ENCODE peak calls at places on chromosomes 4 and X, in nine cellular contexts. One of them, this sample, is unnamed.

GRCh38 chrX:26352891-26353430 is 137.0 kb downstream of the MAGEB5 start:
- DNase-seq in suprapubic skin: no peak
- DNase-seq in HCT116: no peak
- DNase-seq in GM23248: no peak
- DNase-seq in GM12878: no peak
- DNase-seq in breast epithelium: no peak
- DNase-seq in CD8-positive, alpha-beta T cell: no peak
- DNase-seq in heart left ventricle: no peak
- DNase-seq in IMR-90: no peak
- DNase-seq in this sample: no peak

GRCh38 chr4:100872811-100873210 is 355.0 kb upstream of the EMCN start:
- DNase-seq in suprapubic skin: no peak
- DNase-seq in HCT116: no peak
- DNase-seq in GM23248: no peak
- DNase-seq in GM12878: no peak
- DNase-seq in breast epithelium: no peak
- DNase-seq in CD8-positive, alpha-beta T cell: no peak
- DNase-seq in heart left ventricle: no peak
- DNase-seq in IMR-90: no peak
- DNase-seq in this sample: no peak

GRCh38 chrX:85914431-85914830 is 132.9 kb downstream of the CHM start:
- DNase-seq in suprapubic skin: no peak
- DNase-seq in HCT116: no peak
- DNase-seq in GM23248: no peak
- DNase-seq in GM12878: no peak
- DNase-seq in breast epithelium: no peak
- DNase-seq in CD8-positive, alpha-beta T cell: no peak
- DNase-seq in heart left ventricle: no peak
- DNase-seq in IMR-90: no peak
- DNase-seq in this sample: no peak

GRCh38 chrX:71652405-71652804 is 14.9 kb upstream of the LOC101059915 start:
- DNase-seq in suprapubic skin: no peak
- DNase-seq in HCT116: peak; percentile 23
- DNase-seq in GM23248: peak; percentile 67
- DNase-seq in GM12878: no peak
- DNase-seq in breast epithelium: no peak
- DNase-seq in CD8-positive, alpha-beta T cell: no peak
- DNase-seq in heart left ventricle: no peak
- DNase-seq in IMR-90: peak; percentile 59
- DNase-seq in this sample: no peak

GRCh38 chr4:40763228-40763716 is 13.5 kb downstream of the NSUN7 start:
- DNase-seq in suprapubic skin: no peak
- DNase-seq in HCT116: peak; percentile 15
- DNase-seq in GM23248: peak; percentile 50
- DNase-seq in GM12878: peak; percentile 88
- DNase-seq in breast epithelium: no peak
- DNase-seq in CD8-positive, alpha-beta T cell: no peak
- DNase-seq in heart left ventricle: no peak
- DNase-seq in IMR-90: peak; percentile 51
- DNase-seq in this sample: no peak

GRCh38 chr4:148787831-148788477 is 345.7 kb upstream of the NR3C2 start:
- DNase-seq in suprapubic skin: no peak
- DNase-seq in HCT116: no peak
- DNase-seq in GM23248: no peak
- DNase-seq in GM12878: no peak
- DNase-seq in breast epithelium: no peak
- DNase-seq in CD8-positive, alpha-beta T cell: no peak
- DNase-seq in heart left ventricle: no peak
- DNase-seq in IMR-90: peak; percentile 81
- DNase-seq in this sample: no peak

GRCh38 chrX:18377802-18378201 is 23.3 kb upstream of the SCML2 start:
- DNase-seq in suprapubic skin: no peak
- DNase-seq in HCT116: peak; percentile 29
- DNase-seq in GM23248: peak; percentile 33
- DNase-seq in GM12878: no peak
- DNase-seq in breast epithelium: no peak
- DNase-seq in CD8-positive, alpha-beta T cell: no peak
- DNase-seq in heart left ventricle: no peak
- DNase-seq in IMR-90: peak; percentile 8
- DNase-seq in this sample: no peak

GRCh38 chr4:163493643-163494359 is 689 bp upstream of the TMA16 start:
- DNase-seq in suprapubic skin: no peak
- DNase-seq in HCT116: no peak
- DNase-seq in GM23248: peak; percentile 4
- DNase-seq in GM12878: no peak
- DNase-seq in breast epithelium: no peak
- DNase-seq in CD8-positive, alpha-beta T cell: no peak
- DNase-seq in heart left ventricle: peak; percentile 56
- DNase-seq in IMR-90: no peak
- DNase-seq in this sample: no peak

GRCh38 chr4:19776021-19776459 is 475.7 kb upstream of the SLIT2 start:
- DNase-seq in suprapubic skin: no peak
- DNase-seq in HCT116: peak; percentile 84
- DNase-seq in GM23248: peak; percentile 89
- DNase-seq in GM12878: no peak
- DNase-seq in breast epithelium: no peak
- DNase-seq in CD8-positive, alpha-beta T cell: no peak
- DNase-seq in heart left ventricle: no peak
- DNase-seq in IMR-90: peak; percentile 81
- DNase-seq in this sample: no peak

GRCh38 chr4:19772581-19772980 is 479.1 kb upstream of the SLIT2 start:
- DNase-seq in suprapubic skin: no peak
- DNase-seq in HCT116: no peak
- DNase-seq in GM23248: no peak
- DNase-seq in GM12878: no peak
- DNase-seq in breast epithelium: no peak
- DNase-seq in CD8-positive, alpha-beta T cell: no peak
- DNase-seq in heart left ventricle: no peak
- DNase-seq in IMR-90: no peak
- DNase-seq in this sample: no peak

GRCh38 chr4:19774690-19775256 is 476.9 kb upstream of the SLIT2 start:
- DNase-seq in suprapubic skin: no peak
- DNase-seq in HCT116: no peak
- DNase-seq in GM23248: no peak
- DNase-seq in GM12878: no peak
- DNase-seq in breast epithelium: no peak
- DNase-seq in CD8-positive, alpha-beta T cell: no peak
- DNase-seq in heart left ventricle: no peak
- DNase-seq in IMR-90: peak; percentile 44
- DNase-seq in this sample: no peak

GRCh38 chr4:19780871-19781270 is 470.8 kb upstream of the SLIT2 start:
- DNase-seq in suprapubic skin: no peak
- DNase-seq in HCT116: no peak
- DNase-seq in GM23248: no peak
- DNase-seq in GM12878: no peak
- DNase-seq in breast epithelium: no peak
- DNase-seq in CD8-positive, alpha-beta T cell: no peak
- DNase-seq in heart left ventricle: no peak
- DNase-seq in IMR-90: no peak
- DNase-seq in this sample: no peak

GRCh38 chr4:19776929-19777328 is 474.8 kb upstream of the SLIT2 start:
- DNase-seq in suprapubic skin: no peak
- DNase-seq in HCT116: no peak
- DNase-seq in GM23248: peak; percentile 39
- DNase-seq in GM12878: no peak
- DNase-seq in breast epithelium: no peak
- DNase-seq in CD8-positive, alpha-beta T cell: no peak
- DNase-seq in heart left ventricle: no peak
- DNase-seq in IMR-90: peak; percentile 17
- DNase-seq in this sample: no peak
- H3K9me3 ChIP-seq in suprapubic skin: no peaks in the 10 kb centered on the region
- H3K9me3 ChIP-seq in HCT116: no peaks in the 10 kb centered on the region
- H3K9me3 ChIP-seq in GM23248: no peaks in the 10 kb centered on the region
- H3K9me3 ChIP-seq in GM12878: no peaks in the 10 kb centered on the region
- H3K9me3 ChIP-seq in breast epithelium: no peaks in the 10 kb centered on the region
- H3K9me3 ChIP-seq in CD8-positive, alpha-beta T cell: no peaks in the 10 kb centered on the region
- H3K9me3 ChIP-seq in heart left ventricle: no peaks in the 10 kb centered on the region
- H3K9me3 ChIP-seq in IMR-90: no peaks in the 10 kb centered on the region
- H3K9me3 ChIP-seq in this sample: no peaks in the 10 kb centered on the region

DNA sequence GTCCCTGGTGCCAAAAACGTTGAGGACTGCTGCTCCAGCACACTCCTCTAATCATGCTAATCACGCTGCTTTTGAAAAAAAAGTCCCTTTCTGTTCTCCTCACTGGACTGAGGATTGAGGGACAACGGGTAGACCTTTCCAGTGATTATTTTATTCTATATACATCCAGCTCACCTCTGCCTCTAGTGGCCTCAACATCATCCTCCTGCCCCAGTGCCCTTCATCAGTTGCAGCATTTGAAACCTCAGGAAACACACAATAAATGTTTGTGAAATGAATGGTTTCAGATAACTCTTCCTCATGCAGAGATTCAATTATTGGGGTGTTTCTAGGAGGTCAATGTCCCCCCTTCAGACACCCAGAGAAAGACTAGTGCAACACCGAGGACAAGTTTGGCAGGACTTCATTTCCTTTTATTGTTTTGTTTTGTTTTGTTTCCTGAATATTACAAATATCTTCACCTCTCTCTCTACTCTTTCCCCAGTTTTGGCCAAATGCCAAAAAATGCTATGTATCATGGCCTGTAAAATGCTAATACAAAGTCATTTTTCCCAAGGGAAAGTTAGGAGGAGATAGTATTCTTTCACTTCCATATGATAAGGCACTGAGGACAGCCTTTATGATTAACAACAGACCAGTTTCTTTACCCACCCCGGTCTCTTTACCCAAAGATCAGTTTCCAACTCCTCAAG is 460.1 kb upstream of the SLIT2 start:
- DNase-seq in suprapubic skin: no peak
- DNase-seq in HCT116: no peak
- DNase-seq in GM23248: peak; percentile 21
- DNase-seq in GM12878: no peak
- DNase-seq in breast epithelium: no peak
- DNase-seq in CD8-positive, alpha-beta T cell: no peak
- DNase-seq in heart left ventricle: no peak
- DNase-seq in IMR-90: peak; percentile 20
- DNase-seq in this sample: no peak
- H3K9me3 ChIP-seq in suprapubic skin: no peaks in the 10 kb centered on the region
- H3K9me3 ChIP-seq in HCT116: no peaks in the 10 kb centered on the region
- H3K9me3 ChIP-seq in GM23248: no peaks in the 10 kb centered on the region
- H3K9me3 ChIP-seq in GM12878: no peaks in the 10 kb centered on the region
- H3K9me3 ChIP-seq in breast epithelium: no peaks in the 10 kb centered on the region
- H3K9me3 ChIP-seq in CD8-positive, alpha-beta T cell: no peaks in the 10 kb centered on the region
- H3K9me3 ChIP-seq in heart left ventricle: no peaks in the 10 kb centered on the region
- H3K9me3 ChIP-seq in IMR-90: no peaks in the 10 kb centered on the region
- H3K9me3 ChIP-seq in this sample: no peaks in the 10 kb centered on the region

DNA sequence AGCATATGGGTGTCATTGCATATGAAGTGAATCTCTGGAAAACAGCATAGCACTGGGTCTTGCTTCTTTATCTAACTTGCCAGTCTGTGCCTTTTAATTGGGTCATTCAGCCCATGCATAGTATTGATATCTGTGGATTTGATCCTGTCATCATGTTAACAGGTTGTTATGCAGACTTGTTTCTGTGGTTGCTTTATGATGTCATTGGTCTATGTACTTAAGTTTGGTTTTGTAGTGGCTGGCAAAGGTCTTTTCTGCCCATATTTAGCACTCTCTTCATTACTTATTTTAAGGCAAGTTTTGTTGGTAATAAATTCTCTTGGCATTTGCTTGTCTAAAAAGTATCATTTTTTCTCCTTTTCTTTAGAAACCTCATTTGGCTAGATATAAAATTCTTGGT is 221.1 kb upstream of the ITM2A start:
- DNase-seq in suprapubic skin: no peak
- DNase-seq in HCT116: no peak
- DNase-seq in GM23248: no peak
- DNase-seq in GM12878: no peak
- DNase-seq in breast epithelium: no peak
- DNase-seq in CD8-positive, alpha-beta T cell: no peak
- DNase-seq in heart left ventricle: no peak
- DNase-seq in IMR-90: no peak
- DNase-seq in this sample: no peak
- H3K9me3 ChIP-seq in suprapubic skin: no peaks in the 10 kb centered on the region
- H3K9me3 ChIP-seq in HCT116: no peaks in the 10 kb centered on the region
- H3K9me3 ChIP-seq in GM23248: no peaks in the 10 kb centered on the region
- H3K9me3 ChIP-seq in GM12878: no peaks in the 10 kb centered on the region
- H3K9me3 ChIP-seq in breast epithelium: no peaks in the 10 kb centered on the region
- H3K9me3 ChIP-seq in CD8-positive, alpha-beta T cell: no peaks in the 10 kb centered on the region
- H3K9me3 ChIP-seq in heart left ventricle: no peaks in the 10 kb centered on the region
- H3K9me3 ChIP-seq in IMR-90: peaks cover 2% of the 10 kb centered on the region
- H3K9me3 ChIP-seq in this sample: no peaks in the 10 kb centered on the region

DNA sequence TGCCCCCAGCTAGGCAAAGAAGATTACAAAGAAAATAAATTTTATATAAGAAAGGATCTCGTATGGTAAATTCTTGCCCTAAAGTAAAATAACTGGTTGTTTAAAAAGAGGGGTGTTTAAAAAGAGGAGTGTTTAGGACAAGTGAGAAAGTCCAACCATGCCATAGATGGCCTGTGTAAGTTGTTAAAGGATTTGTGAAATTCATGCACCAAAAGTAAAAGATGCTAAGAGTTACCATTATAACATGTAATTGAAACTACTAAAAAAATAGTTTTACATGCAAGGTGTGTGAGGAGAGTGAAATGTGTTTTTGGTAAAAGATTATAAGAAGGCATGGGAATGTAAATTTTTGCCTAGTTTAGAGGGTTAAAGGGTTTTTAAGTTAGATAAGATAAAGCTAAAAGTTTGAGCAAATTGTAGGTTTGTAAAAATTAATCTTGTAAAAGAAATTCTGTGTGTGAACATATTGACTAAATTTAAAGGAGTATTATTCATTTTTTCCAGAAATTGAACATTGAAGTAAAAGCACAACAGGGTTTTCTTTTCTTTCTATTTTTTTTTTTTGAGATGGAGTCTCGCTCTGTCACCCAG is 20.1 kb downstream of the HTT-AS start:
- DNase-seq in suprapubic skin: no peak
- DNase-seq in HCT116: peak; percentile 4
- DNase-seq in GM23248: no peak
- DNase-seq in GM12878: no peak
- DNase-seq in breast epithelium: no peak
- DNase-seq in CD8-positive, alpha-beta T cell: no peak
- DNase-seq in heart left ventricle: no peak
- DNase-seq in IMR-90: no peak
- DNase-seq in this sample: no peak
- H3K9me3 ChIP-seq in suprapubic skin: no peaks in the 10 kb centered on the region
- H3K9me3 ChIP-seq in HCT116: peaks cover 7% of the 10 kb centered on the region
- H3K9me3 ChIP-seq in GM23248: no peaks in the 10 kb centered on the region
- H3K9me3 ChIP-seq in GM12878: peaks cover 12% of the 10 kb centered on the region
- H3K9me3 ChIP-seq in breast epithelium: no peaks in the 10 kb centered on the region
- H3K9me3 ChIP-seq in CD8-positive, alpha-beta T cell: no peaks in the 10 kb centered on the region
- H3K9me3 ChIP-seq in heart left ventricle: no peaks in the 10 kb centered on the region
- H3K9me3 ChIP-seq in IMR-90: peaks cover 9% of the 10 kb centered on the region
- H3K9me3 ChIP-seq in this sample: no peaks in the 10 kb centered on the region

This sample was measured in thoracic aorta.